ENCODE peak calls at places on chromosomes 12 and 14, in seven cellular contexts. One of them, this sample, is unnamed.

GRCh38 chr12:119835068-119835467 is 42.1 kb downstream of the CIT start:
- DNase-seq in amygdala: no peak
- DNase-seq in NCI-H1105 treated with DMSO at 0.1 percent for 48 hours: no peak
- DNase-seq in progenitor cell of endocrine pancreas: no peak
- DNase-seq in effector CD4-positive, alpha-beta T cell: no peak
- DNase-seq in ACHN: peak
- DNase-seq in activated naive CD4-positive, alpha-beta T cell treated with anti-CD3 and anti-CD28 coated beads, Interleukin-2, amount 10 ng/mL, durations not matched to agents 7 days and 5 days: no peak
- DNase-seq in this sample: no peak

GRCh38 chr12:107759410-107759809 is 1.5 kb downstream of the PRDM4 start:
- DNase-seq in amygdala: no peak
- DNase-seq in NCI-H1105 treated with DMSO at 0.1 percent for 48 hours: no peak
- DNase-seq in progenitor cell of endocrine pancreas: no peak
- DNase-seq in effector CD4-positive, alpha-beta T cell: no peak
- DNase-seq in ACHN: peak
- DNase-seq in activated naive CD4-positive, alpha-beta T cell treated with anti-CD3 and anti-CD28 coated beads, Interleukin-2, amount 10 ng/mL, durations not matched to agents 7 days and 5 days: no peak
- DNase-seq in this sample: no peak

GRCh38 chr12:30694412-30694955 is 1.2 kb downstream of the IPO8 start:
- DNase-seq in amygdala: no peak
- DNase-seq in NCI-H1105 treated with DMSO at 0.1 percent for 48 hours: peak
- DNase-seq in progenitor cell of endocrine pancreas: no peak
- DNase-seq in effector CD4-positive, alpha-beta T cell: no peak
- DNase-seq in ACHN: peak
- DNase-seq in activated naive CD4-positive, alpha-beta T cell treated with anti-CD3 and anti-CD28 coated beads, Interleukin-2, amount 10 ng/mL, durations not matched to agents 7 days and 5 days: no peak
- DNase-seq in this sample: no peak

GRCh38 chr12:67414011-67414715 is 145.0 kb downstream of the CAND1 start:
- DNase-seq in amygdala: no peak
- DNase-seq in NCI-H1105 treated with DMSO at 0.1 percent for 48 hours: no peak
- DNase-seq in progenitor cell of endocrine pancreas: no peak
- DNase-seq in effector CD4-positive, alpha-beta T cell: no peak
- DNase-seq in ACHN: no peak
- DNase-seq in activated naive CD4-positive, alpha-beta T cell treated with anti-CD3 and anti-CD28 coated beads, Interleukin-2, amount 10 ng/mL, durations not matched to agents 7 days and 5 days: no peak
- DNase-seq in this sample: no peak

GRCh38 chr14:96082420-96083300 is 43.5 kb downstream of the C14orf132 start:
- DNase-seq in amygdala: no peak
- DNase-seq in NCI-H1105 treated with DMSO at 0.1 percent for 48 hours: no peak
- DNase-seq in progenitor cell of endocrine pancreas: no peak
- DNase-seq in effector CD4-positive, alpha-beta T cell: no peak
- DNase-seq in ACHN: no peak
- DNase-seq in activated naive CD4-positive, alpha-beta T cell treated with anti-CD3 and anti-CD28 coated beads, Interleukin-2, amount 10 ng/mL, durations not matched to agents 7 days and 5 days: no peak
- DNase-seq in this sample: no peak

GRCh38 chr12:105492591-105492990 is 162.1 kb downstream of the C12orf75 start:
- DNase-seq in amygdala: no peak
- DNase-seq in NCI-H1105 treated with DMSO at 0.1 percent for 48 hours: no peak
- DNase-seq in progenitor cell of endocrine pancreas: no peak
- DNase-seq in effector CD4-positive, alpha-beta T cell: no peak
- DNase-seq in ACHN: no peak
- DNase-seq in activated naive CD4-positive, alpha-beta T cell treated with anti-CD3 and anti-CD28 coated beads, Interleukin-2, amount 10 ng/mL, durations not matched to agents 7 days and 5 days: no peak
- DNase-seq in this sample: no peak

GRCh38 chr12:68953536-68953935 is 20.6 kb upstream of the CPM start:
- DNase-seq in amygdala: no peak
- DNase-seq in NCI-H1105 treated with DMSO at 0.1 percent for 48 hours: no peak
- DNase-seq in progenitor cell of endocrine pancreas: no peak
- DNase-seq in effector CD4-positive, alpha-beta T cell: no peak
- DNase-seq in ACHN: no peak
- DNase-seq in activated naive CD4-positive, alpha-beta T cell treated with anti-CD3 and anti-CD28 coated beads, Interleukin-2, amount 10 ng/mL, durations not matched to agents 7 days and 5 days: no peak
- DNase-seq in this sample: no peak

GRCh38 chr12:105911966-105912365 is 226.8 kb downstream of the NUAK1 start:
- DNase-seq in amygdala: no peak
- DNase-seq in NCI-H1105 treated with DMSO at 0.1 percent for 48 hours: no peak
- DNase-seq in progenitor cell of endocrine pancreas: no peak
- DNase-seq in effector CD4-positive, alpha-beta T cell: no peak
- DNase-seq in ACHN: no peak
- DNase-seq in activated naive CD4-positive, alpha-beta T cell treated with anti-CD3 and anti-CD28 coated beads, Interleukin-2, amount 10 ng/mL, durations not matched to agents 7 days and 5 days: no peak
- DNase-seq in this sample: no peak

GRCh38 chr12:71865166-71865713 is 25.7 kb downstream of the TBC1D15 start:
- DNase-seq in amygdala: no peak
- DNase-seq in NCI-H1105 treated with DMSO at 0.1 percent for 48 hours: no peak
- DNase-seq in progenitor cell of endocrine pancreas: no peak
- DNase-seq in effector CD4-positive, alpha-beta T cell: no peak
- DNase-seq in ACHN: peak
- DNase-seq in activated naive CD4-positive, alpha-beta T cell treated with anti-CD3 and anti-CD28 coated beads, Interleukin-2, amount 10 ng/mL, durations not matched to agents 7 days and 5 days: no peak
- DNase-seq in this sample: peak

This sample was measured in GOT3.